ENCODE peak calls at places on chromosome 6, in four cellular contexts. Y, E, V and W are unnamed samples.

GRCh38 chr6:101397199-101397598 is 3.7 kb downstream of the GRIK2 start:
- DNase-seq in Y (no peak), V (no peak), E (no peak), W (no peak)

GRCh38 chr6:158290659-158291058 is 21.6 kb upstream of the TULP4 start:
- DNase-seq in E (no peak), V (no peak), Y (no peak), W (no peak)

GRCh38 chr6:26045939-26046368 is 41.3 kb upstream of the HFE start:
- DNase-seq in V (no peak), E (no peak), Y (no peak), W (no peak)

GRCh38 chr6:75467906-75468460 is 25.6 kb downstream of the FILIP1 start:
- DNase-seq in Y (no peak), E (no peak), V (peak; percentile 39), W (no peak)

GRCh38 chr6:37988696-37989095 is 169.2 kb downstream of the ZFAND3 start:
- DNase-seq in V (no peak), Y (no peak), E (no peak), W (no peak)

GRCh38 chr6:56902551-56903464 is 52.1 kb upstream of the BEND6 start:
- DNase-seq in E (peak; percentile 54), Y (no peak), V (peak; percentile 34), W (no peak)

GRCh38 chr6:252775-253526 is 39.3 kb upstream of the DUSP22 start:
- DNase-seq in V (no peak), E (no peak), Y (no peak), W (no peak)

GRCh38 chr6:98980814-98981213 is 33.1 kb upstream of the FBXL4 start:
- DNase-seq in V (no peak), E (no peak), Y (no peak), W (no peak)

GRCh38 chr6:31815025-31815838 is at the start of the genes HSPA1A and HSPA1L:
- DNase-seq in E (peak; percentile 96), Y (peak; percentile 84), V (peak; percentile 90), W (peak; percentile 82)

GRCh38 chr6:41352907-41353306 is 17.5 kb downstream of the NCR2 start:
- DNase-seq in V (no peak), Y (no peak), E (no peak), W (peak; percentile 26)

GRCh38 chr6:145559836-145560235 is 175.5 kb downstream of the EPM2A start:
- DNase-seq in E (no peak), V (no peak), Y (no peak), W (no peak)

GRCh38 chr6:17417817-17418216 is 24.4 kb downstream of the CAP2 start:
- DNase-seq in V (peak; percentile 54), Y (peak; percentile 20), E (no peak), W (no peak)

GRCh38 chr6:30357678-30358339 is 12.9 kb downstream of the RPP21 start:
- DNase-seq in E (peak; percentile 64), Y (peak; percentile 67), V (peak; percentile 77), W (peak; percentile 54)

GRCh38 chr6:45455408-45455807 is 77.7 kb upstream of the SUPT3H start:
- DNase-seq in Y (no peak), V (no peak), E (no peak), W (no peak)

GRCh38 chr6:149454405-149454848 is 30.4 kb downstream of the ZC3H12D start:
- DNase-seq in V (no peak), Y (no peak), E (peak; percentile 83), W (no peak)

GRCh38 chr6:132023490-132023889 is 72.3 kb upstream of the CCN2 start:
- DNase-seq in Y (no peak), V (no peak), E (no peak), W (no peak)
- TF ChIP-seq CTCF in Y (no peak), V (no peak), E (no peak), W (no peak)

GRCh38 chr6:33812669-33813068 is 8.9 kb upstream of the MLN start:
- DNase-seq in E (no peak), V (peak; percentile 92), Y (peak; percentile 86), W (peak; percentile 83)
- TF ChIP-seq CTCF in E (no peak), V (peak; percentile 40), Y (peak; percentile 11), W (peak; percentile 17)

GRCh38 chr6:14316911-14317535 is 199.5 kb downstream of the CD83 start:
- DNase-seq in V (no peak), E (no peak), Y (no peak), W (no peak)
- TF ChIP-seq CTCF in V (no peak), E (no peak), Y (no peak), W (no peak)

GRCh38 chr6:3239110-3239830 is 11.8 kb upstream of the TUBB2B start:
- DNase-seq in V (no peak), Y (no peak), E (no peak), W (no peak)
- TF ChIP-seq CTCF in V (peak; percentile 15), Y (peak; percentile 46), E (no peak), W (no peak)